ENCODE peak calls at places on chromosomes 6 and 20, in eight cellular contexts. One of them, this sample, is unnamed.

GRCh38 chr6:1498491-1499113 is 109.2 kb downstream of the FOXF2 start:
- DNase-seq in kidney epithelial cell: no peak
- DNase-seq in endothelial cell of umbilical vein: no peak
- DNase-seq in ovary: no peak
- DNase-seq in heart right ventricle: no peak
- DNase-seq in BJ: no peak
- DNase-seq in CD8-positive, alpha-beta memory T cell: no peak
- DNase-seq in foreskin fibroblast: peak
- DNase-seq in this sample: no peak

GRCh38 chr6:169156108-169156821 is 97.4 kb downstream of the THBS2 start:
- DNase-seq in heart right ventricle: no peak
- DNase-seq in kidney epithelial cell: no peak
- DNase-seq in endothelial cell of umbilical vein: no peak
- DNase-seq in foreskin fibroblast: no peak
- DNase-seq in BJ: no peak
- DNase-seq in ovary: no peak
- DNase-seq in CD8-positive, alpha-beta memory T cell: no peak
- DNase-seq in this sample: no peak

GRCh38 chr20:1001116-1001515 is 995 bp downstream of the RSPO4 start:
- DNase-seq in CD8-positive, alpha-beta memory T cell: no peak
- DNase-seq in kidney epithelial cell: no peak
- DNase-seq in ovary: no peak
- DNase-seq in heart right ventricle: no peak
- DNase-seq in endothelial cell of umbilical vein: no peak
- DNase-seq in BJ: no peak
- DNase-seq in foreskin fibroblast: no peak
- DNase-seq in this sample: no peak

GRCh38 chr20:35887393-35888064 is 66.8 kb downstream of the SCAND1 start:
- DNase-seq in endothelial cell of umbilical vein: no peak
- DNase-seq in ovary: no peak
- DNase-seq in heart right ventricle: no peak
- DNase-seq in kidney epithelial cell: no peak
- DNase-seq in BJ: no peak
- DNase-seq in CD8-positive, alpha-beta memory T cell: no peak
- DNase-seq in foreskin fibroblast: no peak
- DNase-seq in this sample: no peak

GRCh38 chr20:43755851-43756250 is 29.0 kb upstream of the GTSF1L start:
- DNase-seq in kidney epithelial cell: no peak
- DNase-seq in endothelial cell of umbilical vein: no peak
- DNase-seq in CD8-positive, alpha-beta memory T cell: no peak
- DNase-seq in BJ: peak
- DNase-seq in heart right ventricle: no peak
- DNase-seq in foreskin fibroblast: peak
- DNase-seq in ovary: no peak
- DNase-seq in this sample: no peak

GRCh38 chr6:162727347-162728176 is at the start of the genes PACRG and PRKN:
- DNase-seq in ovary: peak
- DNase-seq in kidney epithelial cell: peak
- DNase-seq in CD8-positive, alpha-beta memory T cell: peak
- DNase-seq in foreskin fibroblast: peak
- DNase-seq in endothelial cell of umbilical vein: peak
- DNase-seq in heart right ventricle: peak
- DNase-seq in BJ: peak
- DNase-seq in this sample: peak

GRCh38 chr6:143223895-143224294 is 163.2 kb downstream of the AIG1 start:
- DNase-seq in ovary: peak
- DNase-seq in kidney epithelial cell: no peak
- DNase-seq in endothelial cell of umbilical vein: no peak
- DNase-seq in heart right ventricle: peak
- DNase-seq in BJ: no peak
- DNase-seq in foreskin fibroblast: peak
- DNase-seq in CD8-positive, alpha-beta memory T cell: no peak
- DNase-seq in this sample: peak

GRCh38 chr20:60240986-60241385 is 282.8 kb downstream of the CDH26 start:
- DNase-seq in foreskin fibroblast: no peak
- DNase-seq in endothelial cell of umbilical vein: no peak
- DNase-seq in BJ: no peak
- DNase-seq in kidney epithelial cell: no peak
- DNase-seq in ovary: no peak
- DNase-seq in CD8-positive, alpha-beta memory T cell: no peak
- DNase-seq in heart right ventricle: no peak
- DNase-seq in this sample: no peak

GRCh38 chr6:53300656-53301551 is 47.8 kb downstream of the ELOVL5 start:
- DNase-seq in ovary: no peak
- DNase-seq in endothelial cell of umbilical vein: peak
- DNase-seq in kidney epithelial cell: no peak
- DNase-seq in CD8-positive, alpha-beta memory T cell: peak
- DNase-seq in foreskin fibroblast: no peak
- DNase-seq in heart right ventricle: peak
- DNase-seq in BJ: no peak
- DNase-seq in this sample: no peak

GRCh38 chr20:43849496-43850197 is 65.0 kb upstream of the TOX2 start:
- DNase-seq in foreskin fibroblast: peak
- DNase-seq in ovary: peak
- DNase-seq in CD8-positive, alpha-beta memory T cell: no peak
- DNase-seq in kidney epithelial cell: no peak
- DNase-seq in endothelial cell of umbilical vein: peak
- DNase-seq in BJ: peak
- DNase-seq in heart right ventricle: no peak
- DNase-seq in this sample: no peak

GRCh38 chr20:58722877-58723627 is 30.5 kb downstream of the NPEPL1 start:
- DNase-seq in heart right ventricle: no peak
- DNase-seq in ovary: no peak
- DNase-seq in endothelial cell of umbilical vein: no peak
- DNase-seq in foreskin fibroblast: no peak
- DNase-seq in CD8-positive, alpha-beta memory T cell: no peak
- DNase-seq in kidney epithelial cell: no peak
- DNase-seq in BJ: no peak
- DNase-seq in this sample: no peak

GRCh38 chr6:169292340-169293124 is 38.9 kb upstream of the THBS2 start:
- DNase-seq in heart right ventricle: no peak
- DNase-seq in kidney epithelial cell: peak
- DNase-seq in foreskin fibroblast: peak
- DNase-seq in CD8-positive, alpha-beta memory T cell: no peak
- DNase-seq in BJ: peak
- DNase-seq in ovary: no peak
- DNase-seq in endothelial cell of umbilical vein: no peak
- DNase-seq in this sample: no peak

GRCh38 chr6:114514153-114514552 is 171.3 kb upstream of the HS3ST5 start:
- DNase-seq in BJ: no peak
- DNase-seq in heart right ventricle: no peak
- DNase-seq in CD8-positive, alpha-beta memory T cell: no peak
- DNase-seq in foreskin fibroblast: no peak
- DNase-seq in ovary: no peak
- DNase-seq in endothelial cell of umbilical vein: no peak
- DNase-seq in kidney epithelial cell: no peak
- DNase-seq in this sample: no peak

GRCh38 chr20:50837532-50838321 is 42.9 kb downstream of the BCAS4 start:
- DNase-seq in endothelial cell of umbilical vein: no peak
- DNase-seq in heart right ventricle: no peak
- DNase-seq in kidney epithelial cell: no peak
- DNase-seq in foreskin fibroblast: peak
- DNase-seq in BJ: peak
- DNase-seq in CD8-positive, alpha-beta memory T cell: no peak
- DNase-seq in ovary: peak
- DNase-seq in this sample: peak

GRCh38 chr6:15368186-15368585 is 122.3 kb downstream of the JARID2 start:
- DNase-seq in foreskin fibroblast: peak
- DNase-seq in CD8-positive, alpha-beta memory T cell: no peak
- DNase-seq in ovary: no peak
- DNase-seq in heart right ventricle: no peak
- DNase-seq in endothelial cell of umbilical vein: no peak
- DNase-seq in kidney epithelial cell: no peak
- DNase-seq in BJ: no peak
- DNase-seq in this sample: no peak

DNA sequence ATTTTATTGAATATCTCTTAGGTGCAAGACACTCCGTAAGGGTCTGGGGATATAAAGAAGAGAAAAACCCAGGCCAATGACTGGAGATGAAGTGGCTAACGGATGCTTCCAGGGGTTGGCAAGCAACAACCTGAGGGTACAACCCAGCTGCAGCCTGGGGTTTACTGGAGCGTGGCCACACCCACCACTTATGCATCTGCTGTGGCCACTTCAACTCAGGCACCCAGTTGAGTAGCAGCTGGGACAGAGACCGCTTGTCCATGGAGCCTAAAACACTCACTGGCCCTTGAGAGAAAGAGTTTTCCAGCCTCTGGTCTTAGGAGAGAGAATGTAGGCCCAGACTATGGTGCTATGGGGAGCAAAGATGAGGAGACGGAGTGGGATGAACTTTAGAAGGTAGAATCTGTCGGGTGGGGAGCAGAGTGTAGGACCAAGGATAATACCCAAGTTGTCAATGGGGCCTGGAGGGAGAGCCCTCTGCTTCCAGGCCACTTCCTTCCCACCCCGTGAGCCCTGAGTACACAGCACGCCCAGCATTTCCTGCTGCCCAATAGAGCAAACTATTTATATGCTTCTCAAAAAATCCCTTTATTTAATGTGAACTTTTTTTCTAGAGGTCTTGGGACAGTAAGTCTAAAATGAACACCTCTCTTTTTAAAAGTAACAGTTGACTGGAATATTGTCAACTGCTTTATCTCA is 46.8 kb upstream of the PXDC1 start:
- DNase-seq in heart right ventricle: no peak
- DNase-seq in BJ: no peak
- DNase-seq in kidney epithelial cell: no peak
- DNase-seq in ovary: no peak
- DNase-seq in foreskin fibroblast: no peak
- DNase-seq in CD8-positive, alpha-beta memory T cell: no peak
- DNase-seq in endothelial cell of umbilical vein: peak
- DNase-seq in this sample: no peak
- H3K4me3 ChIP-seq in heart right ventricle: no peak
- H3K4me3 ChIP-seq in BJ: no peak
- H3K4me3 ChIP-seq in kidney epithelial cell: no peak
- H3K4me3 ChIP-seq in ovary: no peak
- H3K4me3 ChIP-seq in foreskin fibroblast: no peak
- H3K4me3 ChIP-seq in CD8-positive, alpha-beta memory T cell: no peak
- H3K4me3 ChIP-seq in endothelial cell of umbilical vein: no peak
- H3K4me3 ChIP-seq in this sample: no peak

GRCh38 chr6:149140137-149140909 is 177.2 kb upstream of the TAB2 start:
- DNase-seq in foreskin fibroblast: no peak
- DNase-seq in heart right ventricle: no peak
- DNase-seq in kidney epithelial cell: no peak
- DNase-seq in BJ: no peak
- DNase-seq in endothelial cell of umbilical vein: peak
- DNase-seq in ovary: no peak
- DNase-seq in CD8-positive, alpha-beta memory T cell: peak
- DNase-seq in this sample: no peak
- H3K4me3 ChIP-seq in foreskin fibroblast: no peak
- H3K4me3 ChIP-seq in heart right ventricle: no peak
- H3K4me3 ChIP-seq in kidney epithelial cell: no peak
- H3K4me3 ChIP-seq in BJ: no peak
- H3K4me3 ChIP-seq in endothelial cell of umbilical vein: no peak
- H3K4me3 ChIP-seq in ovary: no peak
- H3K4me3 ChIP-seq in CD8-positive, alpha-beta memory T cell: peak
- H3K4me3 ChIP-seq in this sample: no peak

GRCh38 chr20:25529295-25529951 is 55.9 kb downstream of the NINL start:
- DNase-seq in foreskin fibroblast: no peak
- DNase-seq in ovary: no peak
- DNase-seq in kidney epithelial cell: no peak
- DNase-seq in endothelial cell of umbilical vein: no peak
- DNase-seq in heart right ventricle: no peak
- DNase-seq in CD8-positive, alpha-beta memory T cell: no peak
- DNase-seq in BJ: no peak
- DNase-seq in this sample: no peak

GRCh38 chr20:25532971-25533391 is 52.4 kb downstream of the NINL start:
- DNase-seq in kidney epithelial cell: no peak
- DNase-seq in ovary: no peak
- DNase-seq in heart right ventricle: no peak
- DNase-seq in BJ: no peak
- DNase-seq in CD8-positive, alpha-beta memory T cell: no peak
- DNase-seq in endothelial cell of umbilical vein: peak
- DNase-seq in foreskin fibroblast: no peak
- DNase-seq in this sample: no peak

GRCh38 chr20:25534845-25535244 is 50.5 kb downstream of the NINL start:
- DNase-seq in kidney epithelial cell: no peak
- DNase-seq in CD8-positive, alpha-beta memory T cell: no peak
- DNase-seq in heart right ventricle: no peak
- DNase-seq in foreskin fibroblast: no peak
- DNase-seq in BJ: no peak
- DNase-seq in endothelial cell of umbilical vein: no peak
- DNase-seq in ovary: no peak
- DNase-seq in this sample: no peak

GRCh38 chr20:25533920-25534700 is 51.2 kb downstream of the NINL start:
- DNase-seq in CD8-positive, alpha-beta memory T cell: no peak
- DNase-seq in heart right ventricle: no peak
- DNase-seq in endothelial cell of umbilical vein: peak
- DNase-seq in BJ: no peak
- DNase-seq in kidney epithelial cell: no peak
- DNase-seq in ovary: no peak
- DNase-seq in foreskin fibroblast: no peak
- DNase-seq in this sample: no peak

GRCh38 chr20:25532015-25532751 is 53.1 kb downstream of the NINL start:
- DNase-seq in ovary: no peak
- DNase-seq in foreskin fibroblast: no peak
- DNase-seq in heart right ventricle: no peak
- DNase-seq in endothelial cell of umbilical vein: peak
- DNase-seq in CD8-positive, alpha-beta memory T cell: no peak
- DNase-seq in BJ: no peak
- DNase-seq in kidney epithelial cell: no peak
- DNase-seq in this sample: peak
- H3K4me3 ChIP-seq in ovary: no peak
- H3K4me3 ChIP-seq in foreskin fibroblast: no peak
- H3K4me3 ChIP-seq in heart right ventricle: no peak
- H3K4me3 ChIP-seq in endothelial cell of umbilical vein: no peak
- H3K4me3 ChIP-seq in CD8-positive, alpha-beta memory T cell: no peak
- H3K4me3 ChIP-seq in BJ: no peak
- H3K4me3 ChIP-seq in kidney epithelial cell: no peak
- H3K4me3 ChIP-seq in this sample: no peak

DNA sequence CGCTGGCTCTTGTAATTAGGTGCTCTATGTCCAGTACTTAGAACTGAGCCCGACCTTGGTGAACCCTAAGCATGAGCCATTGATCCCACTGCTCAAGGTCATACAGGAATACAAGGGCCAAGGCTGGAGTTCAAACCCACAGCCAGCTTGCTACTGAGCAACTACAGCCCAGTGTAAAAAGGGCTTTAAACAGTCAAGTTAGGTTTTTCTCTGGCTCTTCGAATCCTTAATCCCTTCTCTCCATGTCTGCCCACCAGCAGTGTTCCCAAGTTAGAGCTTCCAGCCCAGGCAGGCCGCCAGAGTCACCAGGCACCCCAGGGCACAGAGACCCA is 70.4 kb downstream of the EYA2 start:
- DNase-seq in endothelial cell of umbilical vein: no peak
- DNase-seq in ovary: no peak
- DNase-seq in kidney epithelial cell: no peak
- DNase-seq in CD8-positive, alpha-beta memory T cell: no peak
- DNase-seq in foreskin fibroblast: no peak
- DNase-seq in heart right ventricle: no peak
- DNase-seq in BJ: no peak
- DNase-seq in this sample: no peak
- H3K4me3 ChIP-seq in endothelial cell of umbilical vein: no peak
- H3K4me3 ChIP-seq in ovary: no peak
- H3K4me3 ChIP-seq in kidney epithelial cell: no peak
- H3K4me3 ChIP-seq in CD8-positive, alpha-beta memory T cell: no peak
- H3K4me3 ChIP-seq in foreskin fibroblast: no peak
- H3K4me3 ChIP-seq in heart right ventricle: no peak
- H3K4me3 ChIP-seq in BJ: no peak
- H3K4me3 ChIP-seq in this sample: no peak

GRCh38 chr20:47353224-47353696 is 3.2 kb downstream of the ZMYND8 start:
- DNase-seq in foreskin fibroblast: no peak
- DNase-seq in BJ: no peak
- DNase-seq in kidney epithelial cell: no peak
- DNase-seq in heart right ventricle: no peak
- DNase-seq in ovary: no peak
- DNase-seq in CD8-positive, alpha-beta memory T cell: no peak
- DNase-seq in endothelial cell of umbilical vein: peak
- DNase-seq in this sample: no peak
- H3K4me3 ChIP-seq in foreskin fibroblast: no peak
- H3K4me3 ChIP-seq in BJ: no peak
- H3K4me3 ChIP-seq in kidney epithelial cell: peak
- H3K4me3 ChIP-seq in heart right ventricle: peak
- H3K4me3 ChIP-seq in ovary: no peak
- H3K4me3 ChIP-seq in CD8-positive, alpha-beta memory T cell: peak
- H3K4me3 ChIP-seq in endothelial cell of umbilical vein: no peak
- H3K4me3 ChIP-seq in this sample: peak

This sample was measured in right cardiac atrium.